ENCODE peak calls at places on chromosomes 11 and 22, in six cellular contexts. Y is CD8-positive, alpha-beta memory T cell; T is adrenal gland; S is CD8-positive, alpha-beta T cell; B is neural progenitor cell; X is adipocyte. H is an unnamed sample.
A peak's percentile ranks its signal among the peaks of the same experiment; 100 is the strongest.

GRCh38 chr22:27686534-27686933 is 115.0 kb downstream of the MN1 start:
- DNase-seq in S (no peak), X (peak; percentile 83), Y (no peak), B (no peak), T (peak; percentile 96), H (peak; percentile 82)

GRCh38 chr11:2689551-2690260 is 10.1 kb downstream of the KCNQ1OT1 start:
- DNase-seq in X (no peak), Y (no peak), S (no peak), T (no peak), B (no peak), H (no peak)

GRCh38 chr11:42967653-42968052 is 344.1 kb upstream of the API5 start:
- DNase-seq in Y (no peak), B (no peak), S (no peak), X (no peak), T (no peak), H (no peak)

GRCh38 chr11:68505596-68505995 is 45.0 kb downstream of the PPP6R3 start:
- DNase-seq in T (no peak), X (peak; percentile 24), S (no peak), Y (no peak), B (no peak), H (no peak)

GRCh38 chr11:64027619-64028397 is 7.9 kb upstream of the FLRT1 start:
- DNase-seq in B (no peak), T (peak; percentile 18), X (no peak), Y (no peak), S (no peak), H (no peak)

GRCh38 chr11:44627911-44628729 is 62.7 kb downstream of the CD82 start:
- DNase-seq in B (no peak), S (peak; percentile 1), T (peak; percentile 96), Y (no peak), X (peak; percentile 43), H (peak; percentile 82)

GRCh38 chr22:29148826-29149225 is 56.9 kb upstream of the EMID1 start:
- DNase-seq in S (no peak), T (no peak), Y (no peak), B (no peak), X (no peak), H (no peak)

GRCh38 chr11:78109011-78109685 is 29.5 kb upstream of the NDUFC2 start:
- DNase-seq in T (no peak), S (no peak), X (peak; percentile 25), B (peak; percentile 12), Y (no peak), H (no peak)

GRCh38 chr22:29733362-29734322 is 13.8 kb downstream of the CABP7 start:
- DNase-seq in S (no peak), Y (no peak), T (peak; percentile 87), X (no peak), B (no peak), H (peak; percentile 28)

GRCh38 chr11:68841718-68842426 is at the start of gene CPT1A:
- DNase-seq in Y (peak; percentile 69), X (peak; percentile 93), B (peak; percentile 87), S (peak; percentile 66), T (peak; percentile 81), H (peak; percentile 83)

GRCh38 chr11:15651033-15651432 is 536.3 kb downstream of the INSC start:
- DNase-seq in X (no peak), Y (no peak), S (no peak), B (no peak), T (no peak), H (no peak)
- H3K4me3 ChIP-seq in X (no peak overlapping the region), Y (no peak overlapping the region), S (no peak overlapping the region), B (no peak overlapping the region), T (no peak overlapping the region), H (peak overlapping the region; percentile 62)

GRCh38 chr11:10777806-10778205 is 26.8 kb downstream of the CTR9 start:
- DNase-seq in Y (no peak), B (no peak), X (no peak), S (no peak), T (no peak), H (no peak)

GRCh38 chr11:10780040-10780439 is 28.7 kb downstream of the EIF4G2 start:
- DNase-seq in S (no peak), X (no peak), Y (no peak), B (no peak), T (no peak), H (no peak)

GRCh38 chr11:10777393-10777793 is 26.3 kb downstream of the CTR9 start:
- DNase-seq in Y (no peak), B (no peak), T (peak; percentile 42), X (no peak), S (no peak), H (no peak)

GRCh38 chr11:10778217-10778970 is 27.3 kb downstream of the CTR9 start:
- DNase-seq in X (no peak), S (no peak), T (peak; percentile 57), B (no peak), Y (no peak), H (peak; percentile 60)

GRCh38 chr11:10779086-10779485 is 28.0 kb downstream of the CTR9 start:
- DNase-seq in S (no peak), X (no peak), Y (no peak), T (no peak), B (no peak), H (no peak)
- H3K36me3 ChIP-seq in S (peaks cover 33% of the 10 kb centered on the region), X (peaks cover 17% of the 10 kb centered on the region), Y (peaks cover 36% of the 10 kb centered on the region), T (no peaks in the 10 kb centered on the region), B (no peaks in the 10 kb centered on the region), H (peaks cover 43% of the 10 kb centered on the region)

DNA sequence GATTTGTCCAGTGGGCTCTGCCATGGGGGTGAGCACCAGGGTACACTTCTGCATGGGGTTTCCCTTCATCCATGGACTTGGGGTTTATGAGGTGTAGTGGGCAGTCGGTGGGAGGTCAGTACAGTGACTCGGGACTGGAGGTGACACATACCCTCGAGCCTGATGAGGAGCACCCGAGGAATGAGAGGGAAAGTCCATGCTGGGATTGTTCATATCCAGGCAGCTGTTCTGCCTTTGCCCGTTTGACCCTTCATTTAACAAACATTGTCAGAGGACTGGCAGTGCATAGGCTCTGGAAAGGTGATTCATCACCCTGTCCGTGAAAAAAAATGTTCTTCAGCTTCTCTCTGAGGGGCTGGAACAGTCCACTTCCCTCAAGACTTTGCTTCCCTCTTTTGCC is 2.7 kb downstream of the NAV2 start:
- DNase-seq in Y (no peak), S (no peak), X (peak; percentile 76), B (no peak), T (no peak), H (no peak)
- H3K4me3 ChIP-seq in Y (no peak overlapping the region), S (no peak overlapping the region), X (peak overlapping the region; percentile 93), B (no peak overlapping the region), T (no peak overlapping the region), H (peak overlapping the region; percentile 87)

GRCh38 chr22:20402960-20403778 is 9.2 kb downstream of the ZNF74 start:
- DNase-seq in S (no peak), X (no peak), B (no peak), Y (no peak), T (no peak), H (no peak)
- H3K36me3 ChIP-seq in S (peaks cover 14% of the 10 kb centered on the region), X (peaks cover 8% of the 10 kb centered on the region), B (peaks cover under 1% of the 10 kb centered on the region), Y (peaks cover 12% of the 10 kb centered on the region), T (no peaks in the 10 kb centered on the region), H (peaks cover 38% of the 10 kb centered on the region)

GRCh38 chr22:47597041-47597440 is 834.6 kb downstream of the TBC1D22A start:
- DNase-seq in B (no peak), X (no peak), T (no peak), S (no peak), Y (no peak), H (no peak)
- H3K4me3 ChIP-seq in B (no peak overlapping the region), X (no peak overlapping the region), T (no peak overlapping the region), S (no peak overlapping the region), Y (no peak overlapping the region), H (no peak overlapping the region)

DNA sequence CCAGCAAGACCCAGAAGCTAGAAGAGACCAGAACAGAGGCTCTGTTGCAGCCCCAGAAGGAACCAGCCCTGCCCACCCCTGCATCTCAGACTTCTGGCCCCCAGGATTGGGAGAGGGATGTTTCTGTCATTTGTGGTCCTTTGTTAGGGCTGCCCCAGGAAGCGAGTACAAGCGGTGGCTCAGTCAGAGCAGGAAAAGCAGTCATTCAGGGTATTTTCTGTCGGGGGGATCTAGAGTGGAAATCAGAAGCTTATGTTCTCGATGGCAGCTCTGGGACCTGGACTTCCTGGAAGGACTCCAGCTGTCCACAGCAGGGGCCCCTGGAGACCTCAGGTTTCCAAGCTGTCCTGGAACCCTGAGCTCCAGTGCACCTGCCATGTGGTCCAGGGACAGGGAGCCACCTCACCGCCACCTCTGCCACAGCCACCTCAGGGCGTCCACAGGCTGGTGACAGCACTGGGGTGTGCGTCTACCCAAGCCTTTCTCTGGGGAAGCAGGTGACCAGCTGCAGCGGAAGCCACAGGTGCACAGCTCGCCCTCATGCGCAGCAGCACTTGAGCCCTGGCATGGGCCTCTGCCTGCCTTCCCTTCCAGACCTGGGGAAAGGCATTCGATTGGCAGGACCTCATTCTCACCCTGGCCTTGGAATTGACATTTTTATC is 2.6 kb downstream of the KRTAP5-5 start:
- DNase-seq in B (no peak), X (no peak), T (no peak), S (no peak), Y (no peak), H (no peak)
- H3K36me3 ChIP-seq in B (no peaks in the 10 kb centered on the region), X (no peaks in the 10 kb centered on the region), T (no peaks in the 10 kb centered on the region), S (no peaks in the 10 kb centered on the region), Y (no peaks in the 10 kb centered on the region), H (no peaks in the 10 kb centered on the region)

GRCh38 chr11:26958005-26958404 is 35.9 kb upstream of the FIBIN start:
- DNase-seq in S (no peak), B (no peak), X (no peak), T (no peak), Y (no peak), H (no peak)
- H3K4me3 ChIP-seq in S (no peak overlapping the region), B (no peak overlapping the region), X (no peak overlapping the region), T (no peak overlapping the region), Y (no peak overlapping the region), H (no peak overlapping the region)

GRCh38 chr22:41320416-41321240 is 19.3 kb downstream of the ZC3H7B start:
- DNase-seq in X (no peak), Y (no peak), T (no peak), B (no peak), S (no peak), H (no peak)

GRCh38 chr22:41330169-41330568 is 28.8 kb downstream of the ZC3H7B start:
- DNase-seq in B (no peak), Y (no peak), X (no peak), T (no peak), S (no peak), H (no peak)

GRCh38 chr22:41327124-41327523 is 25.8 kb downstream of the ZC3H7B start:
- DNase-seq in S (no peak), X (no peak), B (no peak), T (no peak), Y (no peak), H (no peak)

GRCh38 chr22:41324818-41325528 is 23.6 kb downstream of the ZC3H7B start:
- DNase-seq in B (no peak), T (no peak), Y (no peak), X (no peak), S (no peak), H (no peak)
- H3K36me3 ChIP-seq in B (no peaks in the 10 kb centered on the region), T (no peaks in the 10 kb centered on the region), Y (peaks cover 37% of the 10 kb centered on the region), X (peaks cover 60% of the 10 kb centered on the region), S (peaks cover 35% of the 10 kb centered on the region), H (peaks cover 80% of the 10 kb centered on the region)

H was measured in left ventricle myocardium inferior.